ENCODE peak calls at places on chromosomes 11 and 22, in four cellular contexts. One of them, this sample, is unnamed.
A peak's percentile ranks its signal among the peaks of the same experiment; 100 is the strongest.

GRCh38 chr11:16292167-16292859 is 64.0 kb downstream of the SOX6 start:
- DNase-seq in astrocyte of the spinal cord: no peak
- DNase-seq in cardiac fibroblast: no peak
- DNase-seq in GM13977: no peak
- DNase-seq in this sample: no peak

GRCh38 chr11:33539659-33540249 is 160.9 kb downstream of the C11orf91 start:
- DNase-seq in astrocyte of the spinal cord: no peak
- DNase-seq in cardiac fibroblast: no peak
- DNase-seq in GM13977: no peak
- DNase-seq in this sample: no peak

GRCh38 chr22:29308791-29309262 is 2.4 kb downstream of the GAS2L1 start:
- DNase-seq in astrocyte of the spinal cord: peak; percentile 83
- DNase-seq in cardiac fibroblast: peak; percentile 84
- DNase-seq in GM13977: peak; percentile 43
- DNase-seq in this sample: peak; percentile 51

GRCh38 chr11:3015796-3016195 is 23.7 kb upstream of the NAP1L4 start:
- DNase-seq in astrocyte of the spinal cord: peak; percentile 56
- DNase-seq in cardiac fibroblast: no peak
- DNase-seq in GM13977: no peak
- DNase-seq in this sample: no peak

GRCh38 chr11:31237819-31238771 is 131.4 kb downstream of the DCDC1 start:
- DNase-seq in astrocyte of the spinal cord: no peak
- DNase-seq in cardiac fibroblast: peak; percentile 41
- DNase-seq in GM13977: no peak
- DNase-seq in this sample: no peak

GRCh38 chr11:67456068-67456705 is 1.0 kb downstream of the CABP4 start:
- DNase-seq in astrocyte of the spinal cord: no peak
- DNase-seq in cardiac fibroblast: no peak
- DNase-seq in GM13977: no peak
- DNase-seq in this sample: no peak

GRCh38 chr11:34397120-34397519 is 39.3 kb upstream of the ABTB2 start:
- DNase-seq in astrocyte of the spinal cord: no peak
- DNase-seq in cardiac fibroblast: no peak
- DNase-seq in GM13977: no peak
- DNase-seq in this sample: no peak

GRCh38 chr11:112281776-112282175 is 21.1 kb upstream of the PLET1 start:
- DNase-seq in astrocyte of the spinal cord: no peak
- DNase-seq in cardiac fibroblast: no peak
- DNase-seq in GM13977: no peak
- DNase-seq in this sample: no peak

GRCh38 chr22:42780070-42780540 is 59.4 kb upstream of the A4GALT start:
- DNase-seq in astrocyte of the spinal cord: peak; percentile 95
- DNase-seq in cardiac fibroblast: peak; percentile 98
- DNase-seq in GM13977: peak; percentile 80
- DNase-seq in this sample: peak; percentile 76

GRCh38 chr11:117646419-117646818 is 150.6 kb downstream of the DSCAML1 start:
- DNase-seq in astrocyte of the spinal cord: no peak
- DNase-seq in cardiac fibroblast: no peak
- DNase-seq in GM13977: no peak
- DNase-seq in this sample: no peak

DNA sequence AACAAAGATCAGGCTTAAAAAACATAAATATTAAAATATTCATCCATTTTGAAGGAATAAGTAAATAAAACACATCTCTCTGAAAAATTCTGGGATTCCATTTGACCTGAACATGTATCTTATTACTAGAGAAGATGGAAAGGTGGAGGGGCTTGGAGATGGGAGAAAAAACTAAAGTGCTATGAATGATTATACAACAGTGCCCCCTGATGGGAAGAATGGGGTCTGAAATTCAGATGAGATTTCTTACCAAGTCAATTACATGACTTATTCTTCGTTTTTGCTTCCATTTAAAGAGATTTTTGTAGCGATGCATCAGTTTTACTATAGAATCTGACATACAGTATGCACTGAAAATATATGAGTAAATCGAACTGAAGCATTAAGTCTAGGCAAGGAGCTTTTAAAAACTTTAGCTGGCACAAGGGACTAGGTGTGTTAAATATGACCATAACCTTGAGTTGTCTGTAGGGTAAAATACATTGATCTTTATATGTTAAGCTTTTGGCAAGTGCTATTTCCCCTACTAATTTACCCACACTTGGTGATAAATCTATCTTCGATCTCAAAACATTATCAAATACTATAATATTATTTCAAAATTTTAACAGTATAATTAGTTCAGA is 718.8 kb downstream of the CNTN5 start:
- DNase-seq in astrocyte of the spinal cord: peak; percentile 72
- DNase-seq in cardiac fibroblast: peak; percentile 71
- DNase-seq in GM13977: peak; percentile 13
- DNase-seq in this sample: peak; percentile 22
- TF ChIP-seq CTCF in astrocyte of the spinal cord: peak; percentile 56
- TF ChIP-seq CTCF in cardiac fibroblast: peak; percentile 49
- TF ChIP-seq CTCF in GM13977: peak; percentile 46
- TF ChIP-seq CTCF in this sample: no peak

GRCh38 chr22:41240377-41241132 is at the start of gene CHADL:
- DNase-seq in astrocyte of the spinal cord: no peak
- DNase-seq in cardiac fibroblast: no peak
- DNase-seq in GM13977: no peak
- DNase-seq in this sample: no peak

GRCh38 chr22:41238570-41239442 is 1.9 kb downstream of the CHADL start:
- DNase-seq in astrocyte of the spinal cord: no peak
- DNase-seq in cardiac fibroblast: no peak
- DNase-seq in GM13977: no peak
- DNase-seq in this sample: no peak

GRCh38 chr22:41239443-41240128 is 1.1 kb downstream of the CHADL start:
- DNase-seq in astrocyte of the spinal cord: no peak
- DNase-seq in cardiac fibroblast: no peak
- DNase-seq in GM13977: no peak
- DNase-seq in this sample: no peak

GRCh38 chr22:41237036-41237706 is 3.6 kb downstream of the CHADL start:
- DNase-seq in astrocyte of the spinal cord: no peak
- DNase-seq in cardiac fibroblast: no peak
- DNase-seq in GM13977: no peak
- DNase-seq in this sample: no peak

DNA sequence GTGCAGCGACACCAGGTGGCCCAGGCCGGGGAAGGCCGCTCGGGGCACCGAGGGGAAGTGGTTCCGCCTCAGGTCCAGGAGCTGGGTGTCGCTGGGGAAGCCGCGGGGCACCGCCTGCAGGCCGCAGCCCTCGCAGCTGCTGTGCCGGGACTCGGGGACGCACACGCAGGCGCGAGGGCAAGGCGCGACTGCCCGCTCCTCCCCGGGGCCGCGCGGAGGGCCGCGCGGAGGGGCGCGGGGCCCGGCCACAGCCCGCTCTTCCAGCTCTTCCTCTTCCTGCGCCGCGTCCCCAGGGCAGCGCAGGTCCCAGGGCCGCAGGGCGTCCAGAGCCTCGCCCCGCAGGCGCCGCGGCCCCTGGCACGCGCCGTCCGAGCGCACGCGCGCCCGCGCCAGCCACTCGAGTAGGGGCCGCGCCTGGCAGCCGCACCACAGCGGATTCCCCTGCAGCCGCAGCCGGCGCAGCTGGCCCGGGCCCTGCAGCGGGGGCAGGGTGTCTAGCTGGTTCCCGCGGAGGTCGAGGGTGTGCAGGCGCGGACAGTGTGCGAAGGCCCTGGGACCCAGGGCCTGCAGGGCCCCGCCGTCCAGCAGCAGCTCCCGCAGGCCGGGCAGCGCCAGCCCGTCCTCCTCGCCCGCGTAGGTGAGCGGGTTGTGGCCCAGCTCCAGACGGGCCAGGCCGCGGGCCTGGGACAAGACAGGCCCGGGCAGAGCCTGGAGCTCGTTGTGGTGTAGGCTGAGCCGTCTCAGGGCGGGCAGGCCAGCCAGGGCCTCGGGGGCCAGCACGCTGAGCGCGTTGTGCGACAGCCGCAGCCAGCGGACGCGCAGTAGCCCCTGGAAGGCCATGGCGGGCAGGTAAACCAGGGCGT is 2.8 kb downstream of the CHADL start:
- DNase-seq in astrocyte of the spinal cord: peak; percentile 22
- DNase-seq in cardiac fibroblast: peak; percentile 31
- DNase-seq in GM13977: peak; percentile 95
- DNase-seq in this sample: peak; percentile 93
- TF ChIP-seq CTCF in astrocyte of the spinal cord: peak; percentile 52
- TF ChIP-seq CTCF in cardiac fibroblast: peak; percentile 33
- TF ChIP-seq CTCF in GM13977: peak; percentile 90
- TF ChIP-seq CTCF in this sample: peak; percentile 87

DNA sequence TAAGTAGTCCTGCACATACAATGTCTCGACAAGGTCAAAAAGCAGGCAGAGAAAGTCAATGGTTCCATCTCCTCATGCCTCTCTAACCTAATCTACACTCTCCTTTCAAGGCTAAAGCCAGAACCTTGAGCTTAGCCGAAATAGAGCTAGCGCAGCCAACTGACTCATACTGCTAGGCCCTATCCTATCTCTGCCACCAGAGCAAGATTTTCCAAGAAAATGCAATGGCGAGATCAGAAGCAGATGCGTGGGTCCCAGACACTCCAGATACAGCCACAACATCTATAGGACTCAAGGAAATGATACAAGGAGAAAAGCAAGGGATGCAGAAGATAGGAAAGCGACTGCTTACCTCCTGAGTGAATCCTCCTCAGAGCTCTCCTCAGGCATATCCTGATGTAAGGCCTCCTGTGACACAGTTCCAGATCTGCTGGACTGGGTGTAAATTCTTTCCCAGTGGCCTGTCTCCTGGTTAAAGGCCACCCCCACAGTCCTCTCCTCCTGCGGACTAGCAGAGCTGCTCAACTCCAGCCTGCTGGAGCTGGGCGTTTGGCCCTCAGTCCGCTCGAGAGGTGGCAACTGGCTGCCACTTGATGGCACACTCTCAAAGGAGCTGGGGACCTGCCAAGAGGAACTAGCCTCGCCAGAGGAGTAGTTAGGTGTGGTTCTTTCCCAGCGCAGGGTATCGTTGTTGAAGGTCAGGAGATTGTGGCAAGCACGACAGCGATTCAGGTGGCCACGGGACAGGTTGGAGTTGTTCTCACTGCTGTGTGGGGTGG is 52.0 kb downstream of the AMBRA1 start:
- DNase-seq in astrocyte of the spinal cord: no peak
- DNase-seq in cardiac fibroblast: no peak
- DNase-seq in GM13977: no peak
- DNase-seq in this sample: no peak
- TF ChIP-seq CTCF in astrocyte of the spinal cord: no peak
- TF ChIP-seq CTCF in cardiac fibroblast: no peak
- TF ChIP-seq CTCF in GM13977: no peak
- TF ChIP-seq CTCF in this sample: no peak

GRCh38 chr22:30506507-30506968 is 1.0 kb upstream of the SEC14L4 start:
- DNase-seq in astrocyte of the spinal cord: no peak
- DNase-seq in cardiac fibroblast: no peak
- DNase-seq in GM13977: no peak
- DNase-seq in this sample: no peak
- TF ChIP-seq CTCF in astrocyte of the spinal cord: no peak
- TF ChIP-seq CTCF in cardiac fibroblast: no peak
- TF ChIP-seq CTCF in GM13977: no peak
- TF ChIP-seq CTCF in this sample: no peak

GRCh38 chr11:63912678-63913077 is 4.3 kb downstream of the RCOR2 start:
- DNase-seq in astrocyte of the spinal cord: no peak
- DNase-seq in cardiac fibroblast: no peak
- DNase-seq in GM13977: no peak
- DNase-seq in this sample: no peak
- TF ChIP-seq CTCF in astrocyte of the spinal cord: no peak
- TF ChIP-seq CTCF in cardiac fibroblast: no peak
- TF ChIP-seq CTCF in GM13977: no peak
- TF ChIP-seq CTCF in this sample: no peak

DNA sequence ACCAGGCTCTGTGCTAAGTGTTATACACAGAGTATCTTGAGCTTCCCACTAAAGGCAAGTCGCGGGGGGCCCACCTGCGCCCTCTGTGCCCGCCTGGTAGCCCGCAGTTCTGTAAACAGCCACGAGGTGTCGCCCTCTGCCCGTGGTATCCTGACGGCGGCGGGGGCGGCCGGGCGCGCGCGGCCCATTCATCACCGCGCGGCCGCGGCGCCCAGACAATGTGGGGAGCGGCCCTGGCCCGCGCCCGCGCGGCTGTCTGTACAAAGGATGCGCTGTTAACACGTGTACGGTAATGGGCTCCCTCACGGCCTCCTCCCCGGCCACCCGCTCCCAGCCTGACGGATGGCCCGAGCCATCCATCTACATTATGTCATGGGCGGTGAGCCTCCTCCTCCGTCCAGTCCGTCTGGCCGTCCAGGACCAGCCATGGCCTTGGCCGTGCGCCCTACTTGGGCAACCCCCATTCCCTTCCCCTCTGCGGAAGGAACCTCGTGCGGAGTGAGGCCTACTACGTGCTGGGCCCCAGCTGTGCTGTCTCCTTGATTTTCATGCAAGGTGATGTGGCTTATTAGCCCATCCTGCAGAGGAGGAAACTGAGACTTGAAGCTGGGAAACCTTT is 99.4 kb downstream of the MIAT start:
- DNase-seq in astrocyte of the spinal cord: peak; percentile 48
- DNase-seq in cardiac fibroblast: peak; percentile 57
- DNase-seq in GM13977: peak; percentile 85
- DNase-seq in this sample: peak; percentile 81
- TF ChIP-seq CTCF in astrocyte of the spinal cord: peak; percentile 72
- TF ChIP-seq CTCF in cardiac fibroblast: peak; percentile 64
- TF ChIP-seq CTCF in GM13977: peak; percentile 96
- TF ChIP-seq CTCF in this sample: peak; percentile 79

DNA sequence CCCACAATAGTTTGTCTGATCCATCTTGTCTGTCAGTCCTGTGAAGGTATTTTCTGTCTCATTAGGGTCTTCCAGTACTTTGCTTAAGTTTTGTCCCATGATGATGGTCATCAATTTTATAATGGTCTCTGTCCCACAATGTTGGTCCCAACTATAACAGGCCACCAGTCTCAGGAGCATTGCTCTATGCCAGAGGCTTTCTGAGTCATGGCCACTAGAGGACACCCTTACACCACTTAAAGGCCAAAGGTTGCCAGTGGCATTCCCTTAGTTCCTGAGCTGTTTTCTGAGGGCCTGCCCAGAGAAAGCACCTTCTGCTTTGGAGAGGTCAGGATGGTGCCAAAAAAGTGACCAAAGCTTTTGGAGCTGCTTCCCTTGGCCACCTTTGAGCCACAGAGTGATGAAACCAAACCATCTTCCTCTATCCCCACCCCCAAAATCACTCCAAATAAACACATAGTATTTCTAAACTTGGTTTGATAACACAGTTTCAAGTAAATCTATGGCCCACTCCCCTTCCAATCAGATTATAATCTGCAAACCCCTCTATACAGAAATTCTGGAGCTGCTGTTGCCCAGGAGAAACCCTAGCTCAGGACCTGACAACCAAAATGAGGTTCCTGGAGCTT is 19.3 kb downstream of the EIF3F start:
- DNase-seq in astrocyte of the spinal cord: peak; percentile 66
- DNase-seq in cardiac fibroblast: peak; percentile 78
- DNase-seq in GM13977: peak; percentile 69
- DNase-seq in this sample: peak; percentile 69
- TF ChIP-seq CTCF in astrocyte of the spinal cord: peak; percentile 93
- TF ChIP-seq CTCF in cardiac fibroblast: peak; percentile 89
- TF ChIP-seq CTCF in GM13977: peak; percentile 88
- TF ChIP-seq CTCF in this sample: peak; percentile 89

This sample was measured in GM13976.